ENCODE peak calls at places on chromosomes 11 and 22, in six cellular contexts. I, Q, C, L, A and Y are unnamed samples.

GRCh38 chr22:25389541-25389919 is 170.1 kb downstream of the CRYBB2 start:
- DNase-seq in I (no peak), Q (no peak), C (no peak), L (no peak), A (no peak), Y (no peak)

GRCh38 chr11:102306817-102307814 is 10.2 kb upstream of the BIRC3 start:
- DNase-seq in I (no peak), Q (no peak), C (no peak), L (peak; percentile 40), A (no peak), Y (no peak)

GRCh38 chr11:58788355-58789023 is 56.0 kb downstream of the GLYATL2 start:
- DNase-seq in I (peak; percentile 32), Q (peak; percentile 3), C (peak; percentile 21), L (no peak), A (peak; percentile 4), Y (peak; percentile 21)

GRCh38 chr22:44496305-44496704 is 1.7 kb downstream of the RTL6 start:
- DNase-seq in I (no peak), Q (no peak), C (no peak), L (no peak), A (no peak), Y (no peak)

GRCh38 chr11:2465201-2466068 is 20.6 kb downstream of the KCNQ1 start:
- DNase-seq in I (no peak), Q (no peak), C (no peak), L (no peak), A (no peak), Y (no peak)

GRCh38 chr22:27100789-27101188 is 443.4 kb downstream of the MIAT start:
- DNase-seq in I (no peak), Q (peak; percentile 63), C (peak; percentile 79), L (no peak), A (no peak), Y (no peak)

GRCh38 chr11:587978-588380 is 11.7 kb downstream of the PHRF1 start:
- DNase-seq in I (no peak), Q (no peak), C (peak; percentile 89), L (no peak), A (no peak), Y (no peak)

GRCh38 chr11:76419896-76420295 is 24.9 kb upstream of the EMSY start:
- DNase-seq in I (no peak), Q (no peak), C (no peak), L (no peak), A (no peak), Y (no peak)

GRCh38 chr11:99464985-99465384 is 444.2 kb downstream of the CNTN5 start:
- DNase-seq in I (no peak), Q (no peak), C (no peak), L (no peak), A (no peak), Y (no peak)

GRCh38 chr22:49018601-49019000 is 809.1 kb downstream of the BRD1 start:
- DNase-seq in I (no peak), Q (no peak), C (no peak), L (no peak), A (no peak), Y (no peak)

GRCh38 chr11:115843685-115844084 is 339.5 kb upstream of the CADM1 start:
- DNase-seq in I (no peak), Q (no peak), C (no peak), L (no peak), A (no peak), Y (no peak)

GRCh38 chr22:29129644-29130201 is 56.9 kb downstream of the KREMEN1 start:
- DNase-seq in I (no peak), Q (no peak), C (no peak), L (no peak), A (no peak), Y (no peak)

GRCh38 chr11:1645357-1645821 is 15.8 kb downstream of the KRTAP5-5 start:
- DNase-seq in I (no peak), Q (no peak), C (no peak), L (no peak), A (no peak), Y (no peak)

GRCh38 chr22:25448435-25449051 is 115.9 kb upstream of the GRK3 start:
- DNase-seq in I (no peak), Q (no peak), C (peak; percentile 37), L (no peak), A (no peak), Y (no peak)

GRCh38 chr22:35484651-35485372 is 55.8 kb upstream of the RASD2 start:
- DNase-seq in I (no peak), Q (no peak), C (no peak), L (no peak), A (no peak), Y (no peak)

GRCh38 chr11:30823119-30823518 is 237.0 kb upstream of the MPPED2 start:
- DNase-seq in I (no peak), Q (no peak), C (no peak), L (no peak), A (no peak), Y (no peak)

GRCh38 chr11:133172349-133172748 is 360.0 kb downstream of the OPCML start:
- DNase-seq in I (no peak), Q (no peak), C (no peak), L (no peak), A (no peak), Y (no peak)

GRCh38 chr11:113528982-113529381 is 53.8 kb upstream of the DRD2 start:
- DNase-seq in I (no peak), Q (no peak), C (no peak), L (no peak), A (no peak), Y (no peak)

GRCh38 chr11:96340555-96340885 is 2.5 kb downstream of the MAML2 start:
- DNase-seq in I (no peak), Q (no peak), C (no peak), L (no peak), A (no peak), Y (no peak)

GRCh38 chr22:19120829-19121630 is 1.2 kb downstream of the DGCR2 start:
- DNase-seq in I (no peak), Q (no peak), C (peak; percentile 68), L (no peak), A (no peak), Y (no peak)

GRCh38 chr11:2378527-2379210 is 1.6 kb downstream of the CD81 start:
- DNase-seq in I (no peak), Q (no peak), C (peak; percentile 84), L (no peak), A (no peak), Y (no peak)

GRCh38 chr11:62449451-62449851 is 30.6 kb downstream of the SCGB1A1 start:
- DNase-seq in I (no peak), Q (no peak), C (no peak), L (no peak), A (no peak), Y (no peak)

GRCh38 chr11:57972013-57972367 is 51.7 kb upstream of the OR9Q1 start:
- DNase-seq in I (no peak), Q (no peak), C (no peak), L (no peak), A (no peak), Y (no peak)

GRCh38 chr11:76768091-76769047 is 14.8 kb upstream of the TSKU start:
- DNase-seq in I (no peak), Q (no peak), C (no peak), L (peak; percentile 91), A (no peak), Y (no peak)

GRCh38 chr11:76233936-76234703 is 27.8 kb upstream of the WNT11 start:
- DNase-seq in I (peak; percentile 48), Q (peak; percentile 35), C (peak; percentile 61), L (peak; percentile 51), A (no peak), Y (peak; percentile 41)

GRCh38 chr11:59247535-59248227 is 35.0 kb upstream of the MPEG1 start:
- DNase-seq in I (no peak), Q (no peak), C (no peak), L (peak; percentile 84), A (no peak), Y (no peak)

GRCh38 chr11:2139118-2139490 is at the start of gene IGF2:
- DNase-seq in I (no peak), Q (no peak), C (peak; percentile 83), L (no peak), A (no peak), Y (no peak)

GRCh38 chr11:96287796-96288439 is 55.1 kb downstream of the MAML2 start:
- DNase-seq in I (no peak), Q (no peak), C (no peak), L (no peak), A (no peak), Y (no peak)

GRCh38 chr11:803770-804598 is 1.0 kb downstream of the PIDD1 start:
- DNase-seq in I (no peak), Q (no peak), C (no peak), L (no peak), A (no peak), Y (no peak)